ENCODE peak calls at places on chromosomes 1 and 21, in ten cellular contexts. E is heart right ventricle, Z is fibroblast of the aortic adventitia, Q is fibroblast of pulmonary artery, B is tibial artery, H is left lung, L is fibroblast of lung, O is IMR-90, X is ascending aorta, D is neural progenitor cell. Y is an unnamed sample.

GRCh38 chr1:4275083-4275482 is 375.0 kb upstream of the C1orf174 start:
- DNase-seq in B (no peak), E (no peak), H (no peak), Q (no peak), O (no peak), D (no peak), X (no peak), Z (no peak), L (no peak), Y (no peak)

GRCh38 chr1:226809785-226810571 is 60.4 kb upstream of the PSEN2 start:
- DNase-seq in E (no peak), D (no peak), O (peak; percentile 3), X (no peak), L (peak; percentile 85), B (no peak), Q (no peak), Z (peak; percentile 75), H (no peak), Y (no peak)

GRCh38 chr21:36575306-36575705 is 95.4 kb upstream of the CLDN14 start:
- DNase-seq in O (no peak), X (no peak), Q (no peak), E (no peak), D (no peak), Z (no peak), H (no peak), L (no peak), B (no peak), Y (no peak)

GRCh38 chr1:206419250-206419649 is 51.0 kb upstream of the IKBKE start:
- DNase-seq in E (no peak), H (no peak), Q (no peak), Z (no peak), X (no peak), O (no peak), B (no peak), D (no peak), L (peak; percentile 6), Y (peak; percentile 80)

GRCh38 chr1:7842517-7842916 is 10.3 kb downstream of the UTS2 start:
- DNase-seq in Z (no peak), H (no peak), O (no peak), D (no peak), Q (no peak), X (no peak), L (no peak), B (no peak), E (no peak), Y (no peak)

GRCh38 chr1:107997846-107998245 is 32.9 kb upstream of the VAV3 start:
- DNase-seq in X (no peak), L (no peak), Z (no peak), D (no peak), H (no peak), E (no peak), O (no peak), Q (no peak), B (no peak), Y (no peak)

GRCh38 chr1:206816390-206817287 is 44.3 kb upstream of the IL10 start:
- DNase-seq in E (no peak), H (no peak), Z (peak; percentile 80), D (no peak), O (peak; percentile 40), Q (peak; percentile 90), X (no peak), B (no peak), L (no peak), Y (no peak)

GRCh38 chr1:11979818-11980675 is at the start of gene MFN2:
- DNase-seq in H (peak; percentile 97), Q (peak; percentile 98), X (peak; percentile 87), O (peak; percentile 97), Z (peak; percentile 95), D (peak; percentile 100), E (peak; percentile 95), L (peak; percentile 96), B (peak; percentile 98), Y (peak; percentile 94)

GRCh38 chr1:147091801-147092200 is 80.5 kb downstream of the PRKAB2 start:
- DNase-seq in Z (no peak), Q (no peak), O (no peak), B (no peak), D (no peak), L (no peak), E (no peak), H (no peak), X (no peak), Y (peak; percentile 82)

GRCh38 chr1:235410467-235410866 is 43.2 kb downstream of the TBCE start:
- DNase-seq in E (no peak), H (no peak), O (no peak), X (no peak), Z (no peak), B (no peak), Q (no peak), D (no peak), L (no peak), Y (no peak)

GRCh38 chr1:235416662-235417049 is 49.4 kb downstream of the TBCE start:
- DNase-seq in Z (peak; percentile 71), H (no peak), B (no peak), D (no peak), O (peak; percentile 35), X (no peak), Q (peak; percentile 41), L (peak; percentile 54), E (no peak), Y (peak; percentile 63)

GRCh38 chr1:235417101-235417697 is 50.0 kb downstream of the TBCE start:
- DNase-seq in Q (peak; percentile 91), X (no peak), Z (peak; percentile 93), D (peak; percentile 52), H (no peak), B (peak; percentile 69), L (peak; percentile 74), O (peak; percentile 86), E (no peak), Y (peak; percentile 72)

GRCh38 chr1:235411489-235412486 is 44.6 kb downstream of the TBCE start:
- DNase-seq in E (no peak), H (no peak), Z (no peak), Q (no peak), X (no peak), B (no peak), D (no peak), L (peak; percentile 15), O (no peak), Y (peak; percentile 23)

DNA sequence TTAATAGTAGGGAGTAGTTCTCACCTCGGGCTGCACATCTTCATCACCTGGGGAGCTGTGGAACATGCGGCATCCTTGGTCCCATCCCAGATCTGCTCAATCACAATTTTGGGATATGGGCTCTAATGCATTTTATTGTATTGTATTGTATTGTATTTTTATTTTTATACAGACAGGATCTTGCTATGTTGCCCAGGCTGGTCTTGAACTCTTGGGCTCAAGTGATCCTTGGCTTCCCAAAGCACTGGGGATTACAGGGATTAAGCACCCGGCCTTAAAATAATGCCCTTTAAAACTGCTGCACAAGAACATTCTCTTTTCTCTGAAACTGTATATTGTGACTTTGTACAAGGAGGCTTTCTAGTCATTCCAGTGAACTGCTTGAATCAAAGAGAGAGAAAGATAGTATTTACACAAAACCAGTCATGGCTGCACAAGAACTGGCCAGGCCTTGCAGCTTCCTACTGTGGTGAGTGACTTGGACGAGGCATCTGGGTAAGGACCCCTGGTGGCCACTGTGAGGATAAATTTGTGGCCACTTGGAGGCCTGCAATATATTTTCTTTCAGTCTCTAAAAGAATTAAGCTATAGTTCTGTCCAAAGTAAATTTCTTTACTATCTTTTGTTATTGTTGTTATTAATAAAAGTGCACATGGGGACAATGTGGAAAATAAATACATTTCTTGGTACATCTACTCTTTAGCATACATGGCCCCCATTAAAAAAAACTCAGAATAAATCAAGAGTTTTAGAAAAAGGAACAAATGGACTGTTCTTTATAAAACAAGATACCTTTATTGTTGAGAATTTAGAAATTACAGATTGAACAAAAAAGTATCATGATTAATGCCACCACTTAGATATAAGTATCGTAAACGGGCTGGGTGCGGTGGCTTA is 48.0 kb downstream of the TBCE start:
- DNase-seq in X (no peak), Q (peak; percentile 87), L (peak; percentile 71), H (peak; percentile 63), B (peak; percentile 75), E (peak; percentile 37), D (peak; percentile 82), Z (peak; percentile 86), O (peak; percentile 85), Y (peak; percentile 85)
- TF ChIP-seq CTCF in X (peak; percentile 46), Q (peak; percentile 81), L (peak; percentile 80), H (peak; percentile 70), B (peak; percentile 56), E (peak; percentile 53), D (peak; percentile 83), Z (peak; percentile 80), O (peak; percentile 77), Y (peak; percentile 84)

DNA sequence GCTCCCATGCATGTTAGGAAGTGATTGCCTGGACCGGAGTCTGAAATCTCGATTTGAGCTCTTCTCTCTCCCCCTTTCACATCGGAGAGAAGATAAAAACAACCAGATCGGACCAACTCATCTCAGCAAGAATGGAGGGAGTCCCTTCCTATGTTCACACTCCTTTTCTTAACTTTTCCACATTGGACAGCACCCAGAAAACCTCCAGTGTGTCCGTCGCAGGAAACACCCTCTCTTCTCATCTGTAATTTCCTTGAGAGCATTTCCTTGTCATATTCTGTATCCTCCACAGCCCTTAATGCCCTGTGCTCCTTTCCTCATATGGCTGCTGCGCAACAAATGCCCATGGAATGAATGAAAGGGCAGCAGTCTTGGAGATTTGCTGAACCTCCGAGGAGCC is 1.5 kb upstream of the TDRD10 start:
- DNase-seq in L (no peak), X (no peak), Q (no peak), E (no peak), B (no peak), D (no peak), H (no peak), O (no peak), Z (no peak), Y (no peak)
- H3K4me3 ChIP-seq in L (no peak overlapping the region), X (peak overlapping the region; percentile 54), Q (no peak overlapping the region), E (peak overlapping the region; percentile 67), B (peak overlapping the region; percentile 41), D (no peak overlapping the region), H (peak overlapping the region; percentile 37), O (no peak overlapping the region), Z (no peak overlapping the region), Y (no peak overlapping the region)

DNA sequence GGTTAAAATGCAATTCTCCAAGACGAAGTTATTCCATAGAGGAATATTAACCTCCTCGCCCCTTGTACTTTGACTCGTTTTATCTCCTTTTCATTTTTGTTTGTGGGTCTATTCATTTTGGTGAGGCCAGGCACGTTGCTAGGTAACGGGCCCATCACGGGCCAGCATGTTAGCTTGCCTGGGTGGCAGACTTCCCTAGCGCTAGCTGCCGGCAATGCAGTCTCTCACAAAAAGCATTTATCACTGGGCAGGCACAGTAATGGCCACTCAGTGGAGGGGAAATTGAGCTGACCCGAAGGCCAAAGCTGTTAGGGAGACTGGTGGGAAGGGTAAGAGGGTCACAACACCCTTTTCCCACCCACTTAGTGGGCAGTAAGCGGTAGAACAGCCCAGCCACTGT is 234.4 kb upstream of the FOXD3 start:
- DNase-seq in D (peak; percentile 88), O (no peak), Z (no peak), L (peak; percentile 11), B (no peak), Q (peak; percentile 4), H (no peak), X (no peak), E (no peak), Y (no peak)
- TF ChIP-seq CTCF in D (peak; percentile 51), O (no peak), Z (no peak), L (peak; percentile 9), B (no peak), Q (no peak), H (no peak), X (no peak), E (no peak), Y (no peak)

DNA sequence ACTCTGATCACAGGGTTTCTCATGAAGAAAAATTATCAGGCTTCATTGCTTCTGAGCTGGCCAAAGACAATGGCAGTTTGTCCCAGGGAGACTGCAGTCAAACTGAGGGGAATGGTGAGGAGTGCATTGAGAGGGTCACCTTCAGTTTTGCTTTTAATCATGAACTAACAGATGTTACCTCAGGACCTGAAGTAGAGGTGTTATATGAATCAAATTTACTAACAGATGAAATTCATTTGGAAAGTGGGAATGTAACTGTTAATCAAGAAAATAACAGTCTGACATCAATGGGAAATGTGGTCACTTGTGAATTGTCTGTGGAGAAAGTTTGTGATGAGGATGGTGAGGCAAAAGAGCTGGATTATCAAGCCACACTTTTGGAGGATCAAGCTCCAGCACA is 79.4 kb upstream of the BMP8A start:
- DNase-seq in X (no peak), H (no peak), D (no peak), B (no peak), Z (no peak), E (no peak), Q (no peak), L (no peak), O (no peak), Y (no peak)
- H3K4me3 ChIP-seq in X (peak overlapping the region; percentile 84), H (no peak overlapping the region), D (peak overlapping the region; percentile 90), B (peak overlapping the region; percentile 0), Z (peak overlapping the region; percentile 75), E (no peak overlapping the region), Q (peak overlapping the region; percentile 63), L (peak overlapping the region; percentile 28), O (peak overlapping the region; percentile 32), Y (no peak overlapping the region)

Y was measured in epithelial cell of esophagus.